ENCODE peak calls at places on chromosomes 12 and 14, in seven cellular contexts. One of them, this sample, is unnamed.
A peak's percentile ranks its signal among the peaks of the same experiment; 100 is the strongest.

GRCh38 chr14:64194404-64194803 is 99.8 kb downstream of the ESR2 start:
- DNase-seq in neural crest cell: no peak
- DNase-seq in A549: peak; percentile 19
- DNase-seq in fibroblast of pulmonary artery: no peak
- DNase-seq in spleen: no peak
- DNase-seq in Caco-2: no peak
- DNase-seq in osteocyte: no peak
- DNase-seq in this sample: no peak

GRCh38 chr14:26702721-26703250 is 105.0 kb upstream of the NOVA1 start:
- DNase-seq in neural crest cell: no peak
- DNase-seq in A549: peak; percentile 10
- DNase-seq in fibroblast of pulmonary artery: peak; percentile 74
- DNase-seq in spleen: no peak
- DNase-seq in Caco-2: no peak
- DNase-seq in osteocyte: no peak
- DNase-seq in this sample: no peak

GRCh38 chr14:93010543-93011541 is 87.9 kb downstream of the CHGA start:
- DNase-seq in neural crest cell: no peak
- DNase-seq in A549: no peak
- DNase-seq in fibroblast of pulmonary artery: no peak
- DNase-seq in spleen: no peak
- DNase-seq in Caco-2: no peak
- DNase-seq in osteocyte: no peak
- DNase-seq in this sample: no peak

GRCh38 chr14:22521449-22522239 is 67.4 kb downstream of the DAD1 start:
- DNase-seq in neural crest cell: no peak
- DNase-seq in A549: no peak
- DNase-seq in fibroblast of pulmonary artery: no peak
- DNase-seq in spleen: no peak
- DNase-seq in Caco-2: no peak
- DNase-seq in osteocyte: no peak
- DNase-seq in this sample: no peak

GRCh38 chr12:124169577-124169976 is 125.3 kb upstream of the RFLNA start:
- DNase-seq in neural crest cell: no peak
- DNase-seq in A549: no peak
- DNase-seq in fibroblast of pulmonary artery: no peak
- DNase-seq in spleen: no peak
- DNase-seq in Caco-2: no peak
- DNase-seq in osteocyte: no peak
- DNase-seq in this sample: no peak

GRCh38 chr12:110023634-110024023 is 24.4 kb downstream of the ANKRD13A start:
- DNase-seq in neural crest cell: no peak
- DNase-seq in A549: no peak
- DNase-seq in fibroblast of pulmonary artery: no peak
- DNase-seq in spleen: no peak
- DNase-seq in Caco-2: no peak
- DNase-seq in osteocyte: no peak
- DNase-seq in this sample: no peak

GRCh38 chr12:49089831-49090773 is 4.5 kb downstream of the DHH start:
- DNase-seq in neural crest cell: peak; percentile 36
- DNase-seq in A549: peak; percentile 72
- DNase-seq in fibroblast of pulmonary artery: peak; percentile 51
- DNase-seq in spleen: peak; percentile 87
- DNase-seq in Caco-2: no peak
- DNase-seq in osteocyte: no peak
- DNase-seq in this sample: no peak

GRCh38 chr12:113498490-113498889 is 26.8 kb upstream of the LHX5 start:
- DNase-seq in neural crest cell: no peak
- DNase-seq in A549: no peak
- DNase-seq in fibroblast of pulmonary artery: no peak
- DNase-seq in spleen: no peak
- DNase-seq in Caco-2: no peak
- DNase-seq in osteocyte: no peak
- DNase-seq in this sample: no peak

GRCh38 chr12:12216349-12217017 is 50.4 kb downstream of the LRP6 start:
- DNase-seq in neural crest cell: no peak
- DNase-seq in A549: peak; percentile 92
- DNase-seq in fibroblast of pulmonary artery: no peak
- DNase-seq in spleen: no peak
- DNase-seq in Caco-2: no peak
- DNase-seq in osteocyte: no peak
- DNase-seq in this sample: no peak

GRCh38 chr12:107014050-107014449 is 27.1 kb upstream of the MTERF2 start:
- DNase-seq in neural crest cell: no peak
- DNase-seq in A549: peak; percentile 61
- DNase-seq in fibroblast of pulmonary artery: no peak
- DNase-seq in spleen: no peak
- DNase-seq in Caco-2: peak; percentile 37
- DNase-seq in osteocyte: no peak
- DNase-seq in this sample: no peak

GRCh38 chr14:91405724-91406435 is 11.7 kb downstream of the CCDC88C start:
- DNase-seq in neural crest cell: no peak
- DNase-seq in A549: no peak
- DNase-seq in fibroblast of pulmonary artery: no peak
- DNase-seq in spleen: peak; percentile 54
- DNase-seq in Caco-2: no peak
- DNase-seq in osteocyte: no peak
- DNase-seq in this sample: no peak

GRCh38 chr12:88420460-88420859 is 159.8 kb downstream of the KITLG start:
- DNase-seq in neural crest cell: no peak
- DNase-seq in A549: peak; percentile 16
- DNase-seq in fibroblast of pulmonary artery: peak; percentile 86
- DNase-seq in spleen: no peak
- DNase-seq in Caco-2: no peak
- DNase-seq in osteocyte: no peak
- DNase-seq in this sample: no peak

GRCh38 chr14:58876613-58877012 is 238.9 kb downstream of the DACT1 start:
- DNase-seq in neural crest cell: no peak
- DNase-seq in A549: no peak
- DNase-seq in fibroblast of pulmonary artery: peak; percentile 91
- DNase-seq in spleen: no peak
- DNase-seq in Caco-2: no peak
- DNase-seq in osteocyte: no peak
- DNase-seq in this sample: no peak

GRCh38 chr12:122420471-122421262 is 1.8 kb downstream of the CLIP1 start:
- DNase-seq in neural crest cell: no peak
- DNase-seq in A549: no peak
- DNase-seq in fibroblast of pulmonary artery: no peak
- DNase-seq in spleen: no peak
- DNase-seq in Caco-2: no peak
- DNase-seq in osteocyte: no peak
- DNase-seq in this sample: no peak

DNA sequence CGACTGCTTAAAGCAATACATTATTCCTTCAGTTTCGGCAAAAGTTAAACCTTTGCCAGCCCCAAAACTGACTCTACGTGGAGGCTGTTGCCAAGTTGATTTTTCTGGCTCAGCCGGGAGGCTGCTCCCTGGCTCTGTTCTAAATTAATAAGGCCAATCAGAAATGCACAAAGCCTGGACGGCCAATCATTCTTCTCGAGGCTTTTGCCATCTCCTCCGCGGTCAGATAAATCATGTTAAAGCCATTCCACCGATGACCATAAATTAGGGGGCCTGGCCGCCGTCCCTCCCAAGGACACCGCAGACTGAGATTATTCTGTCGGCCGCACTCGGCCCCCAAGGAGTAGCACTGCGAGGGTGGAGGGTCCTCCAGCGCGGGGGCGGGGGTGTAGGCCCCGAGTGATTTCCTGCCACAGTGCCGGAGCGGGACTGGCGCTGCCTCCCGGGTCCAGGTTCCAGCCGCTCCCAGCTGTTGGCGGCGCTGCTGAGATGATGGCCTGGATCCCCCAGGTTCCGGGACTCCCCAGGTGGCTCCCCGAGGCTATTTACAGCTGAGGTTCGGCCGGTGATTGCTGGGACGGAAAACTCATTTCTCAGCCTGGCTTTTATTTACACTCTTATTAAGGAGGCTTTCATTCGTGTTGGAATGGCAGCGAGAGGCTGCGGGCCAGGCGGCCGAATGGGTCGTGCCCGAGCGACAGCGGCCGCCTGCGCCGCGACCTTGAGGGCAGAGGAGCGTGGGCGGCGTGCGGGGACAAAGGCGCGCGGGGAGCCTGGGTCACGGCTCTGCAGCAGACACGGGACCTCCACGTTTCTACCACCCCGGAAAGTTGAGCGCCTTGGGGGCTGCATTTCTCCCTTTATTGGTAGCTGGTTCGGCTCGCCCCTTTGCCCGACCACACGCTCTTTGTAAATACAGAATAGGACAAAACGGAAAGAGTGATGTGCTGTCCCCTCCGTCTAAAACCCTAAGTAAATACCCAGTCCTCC is 165.2 kb downstream of the MON2 start:
- DNase-seq in neural crest cell: peak; percentile 44
- DNase-seq in A549: peak; percentile 68
- DNase-seq in fibroblast of pulmonary artery: peak; percentile 80
- DNase-seq in spleen: peak; percentile 83
- DNase-seq in Caco-2: no peak
- DNase-seq in osteocyte: no peak
- DNase-seq in this sample: no peak
- TF ChIP-seq CTCF in neural crest cell: no peak
- TF ChIP-seq CTCF in A549: no peak
- TF ChIP-seq CTCF in fibroblast of pulmonary artery: peak; percentile 38
- TF ChIP-seq CTCF in spleen: no peak
- TF ChIP-seq CTCF in Caco-2: peak; percentile 34
- TF ChIP-seq CTCF in osteocyte: peak; percentile 46
- TF ChIP-seq CTCF in this sample: peak; percentile 41

GRCh38 chr14:54420478-54421116 is 20.6 kb downstream of the CNIH1 start:
- DNase-seq in neural crest cell: peak; percentile 40
- DNase-seq in A549: peak; percentile 53
- DNase-seq in fibroblast of pulmonary artery: peak; percentile 69
- DNase-seq in spleen: no peak
- DNase-seq in Caco-2: peak; percentile 59
- DNase-seq in osteocyte: no peak
- DNase-seq in this sample: no peak
- TF ChIP-seq CTCF in neural crest cell: peak; percentile 67
- TF ChIP-seq CTCF in A549: peak; percentile 55
- TF ChIP-seq CTCF in fibroblast of pulmonary artery: peak; percentile 77
- TF ChIP-seq CTCF in spleen: peak; percentile 13
- TF ChIP-seq CTCF in Caco-2: peak; percentile 67
- TF ChIP-seq CTCF in osteocyte: peak; percentile 68
- TF ChIP-seq CTCF in this sample: peak; percentile 30

GRCh38 chr14:52399886-52400599 is 85.9 kb downstream of the PTGER2 start:
- DNase-seq in neural crest cell: no peak
- DNase-seq in A549: no peak
- DNase-seq in fibroblast of pulmonary artery: peak; percentile 17
- DNase-seq in spleen: no peak
- DNase-seq in Caco-2: no peak
- DNase-seq in osteocyte: no peak
- DNase-seq in this sample: no peak
- TF ChIP-seq CTCF in neural crest cell: no peak
- TF ChIP-seq CTCF in A549: no peak
- TF ChIP-seq CTCF in fibroblast of pulmonary artery: peak; percentile 20
- TF ChIP-seq CTCF in spleen: no peak
- TF ChIP-seq CTCF in Caco-2: no peak
- TF ChIP-seq CTCF in osteocyte: peak; percentile 50
- TF ChIP-seq CTCF in this sample: no peak

GRCh38 chr14:106490442-106490841 is 964.1 kb downstream of the TMEM121 start:
- DNase-seq in neural crest cell: no peak
- DNase-seq in A549: no peak
- DNase-seq in fibroblast of pulmonary artery: no peak
- DNase-seq in spleen: no peak
- DNase-seq in Caco-2: no peak
- DNase-seq in osteocyte: no peak
- DNase-seq in this sample: no peak

GRCh38 chr14:106489112-106489881 is 962.9 kb downstream of the TMEM121 start:
- DNase-seq in neural crest cell: no peak
- DNase-seq in A549: no peak
- DNase-seq in fibroblast of pulmonary artery: no peak
- DNase-seq in spleen: no peak
- DNase-seq in Caco-2: no peak
- DNase-seq in osteocyte: no peak
- DNase-seq in this sample: no peak

GRCh38 chr14:106488293-106488692 is 961.9 kb downstream of the TMEM121 start:
- DNase-seq in neural crest cell: no peak
- DNase-seq in A549: no peak
- DNase-seq in fibroblast of pulmonary artery: no peak
- DNase-seq in spleen: no peak
- DNase-seq in Caco-2: no peak
- DNase-seq in osteocyte: no peak
- DNase-seq in this sample: no peak

GRCh38 chr14:106493962-106494823 is 967.8 kb downstream of the TMEM121 start:
- DNase-seq in neural crest cell: no peak
- DNase-seq in A549: no peak
- DNase-seq in fibroblast of pulmonary artery: no peak
- DNase-seq in spleen: no peak
- DNase-seq in Caco-2: no peak
- DNase-seq in osteocyte: no peak
- DNase-seq in this sample: no peak

DNA sequence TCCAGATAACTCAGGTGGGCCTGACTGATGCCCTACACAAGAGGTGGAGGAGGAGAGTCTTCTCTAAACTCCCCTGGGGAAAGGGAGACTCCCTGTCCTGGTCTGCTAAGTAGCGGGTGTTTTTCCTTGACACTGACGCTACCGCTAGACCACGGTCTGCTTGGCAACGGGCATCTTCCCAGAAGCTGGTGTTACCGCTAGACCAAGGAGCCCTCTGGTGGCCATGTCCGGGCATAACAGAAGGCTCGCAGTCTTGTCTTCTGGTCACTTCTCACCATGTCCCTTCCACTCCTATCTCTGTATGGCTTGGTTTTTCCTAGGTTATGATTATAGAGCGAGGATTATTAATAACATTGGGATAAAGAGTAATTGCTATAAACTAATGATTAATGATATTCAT is 965.5 kb downstream of the TMEM121 start:
- DNase-seq in neural crest cell: no peak
- DNase-seq in A549: peak; percentile 50
- DNase-seq in fibroblast of pulmonary artery: no peak
- DNase-seq in spleen: no peak
- DNase-seq in Caco-2: no peak
- DNase-seq in osteocyte: no peak
- DNase-seq in this sample: no peak
- TF ChIP-seq CTCF in neural crest cell: no peak
- TF ChIP-seq CTCF in A549: peak; percentile 11
- TF ChIP-seq CTCF in fibroblast of pulmonary artery: peak; percentile 4
- TF ChIP-seq CTCF in spleen: no peak
- TF ChIP-seq CTCF in Caco-2: peak; percentile 26
- TF ChIP-seq CTCF in osteocyte: no peak
- TF ChIP-seq CTCF in this sample: no peak

GRCh38 chr12:128969480-128970055 is 116.3 kb downstream of the GLT1D1 start:
- DNase-seq in neural crest cell: peak; percentile 53
- DNase-seq in A549: peak; percentile 47
- DNase-seq in fibroblast of pulmonary artery: no peak
- DNase-seq in spleen: no peak
- DNase-seq in Caco-2: peak; percentile 55
- DNase-seq in osteocyte: no peak
- DNase-seq in this sample: no peak
- TF ChIP-seq CTCF in neural crest cell: peak; percentile 79
- TF ChIP-seq CTCF in A549: peak; percentile 21
- TF ChIP-seq CTCF in fibroblast of pulmonary artery: no peak
- TF ChIP-seq CTCF in spleen: no peak
- TF ChIP-seq CTCF in Caco-2: peak; percentile 60
- TF ChIP-seq CTCF in osteocyte: peak; percentile 67
- TF ChIP-seq CTCF in this sample: no peak